ENCODE peak calls at places on chromosome 14, in five cellular contexts. M is tibial nerve; S is CD8-positive, alpha-beta T cell; L is tibial artery; W is A549. A is an unnamed sample.

GRCh38 chr14:20409226-20409625 is 4.1 kb downstream of the TEP1 start:
- DNase-seq in S (no peak), L (no peak), W (no peak), M (no peak), A (no peak)

GRCh38 chr14:97120204-97121120 is 323.3 kb downstream of the VRK1 start:
- DNase-seq in L (no peak), W (no peak), S (peak; percentile 49), M (no peak), A (no peak)

GRCh38 chr14:71076472-71076871 is 169.2 kb downstream of the PCNX1 start:
- DNase-seq in L (no peak), M (no peak), W (no peak), S (no peak), A (no peak)

GRCh38 chr14:81164167-81164774 is 56.5 kb downstream of the GTF2A1 start:
- DNase-seq in W (peak; percentile 82), S (peak; percentile 22), M (peak; percentile 59), L (peak; percentile 52), A (no peak)

GRCh38 chr14:86510503-86510902 is 980.6 kb downstream of the FLRT2 start:
- DNase-seq in L (no peak), M (no peak), S (no peak), W (no peak), A (no peak)

GRCh38 chr14:29042546-29042945 is 276.0 kb downstream of the FOXG1 start:
- DNase-seq in M (no peak), S (no peak), W (no peak), L (no peak), A (no peak)

GRCh38 chr14:104362761-104363605 is 216.6 kb upstream of the C14orf180 start:
- DNase-seq in L (no peak), M (no peak), W (no peak), S (no peak), A (no peak)

GRCh38 chr14:94767321-94767878 is 2.5 kb downstream of the GSC start:
- DNase-seq in W (no peak), M (no peak), S (no peak), L (no peak), A (no peak)

GRCh38 chr14:101074124-101075024 is 170.9 kb upstream of the RTL1 start:
- DNase-seq in W (no peak), M (no peak), L (peak; percentile 10), S (peak; percentile 1), A (no peak)

GRCh38 chr14:90557516-90557915 is 160.7 kb downstream of the CALM1 start:
- DNase-seq in W (no peak), S (no peak), L (no peak), M (no peak), A (no peak)
- H3K27ac ChIP-seq in W (no peak overlapping the region), S (no peak overlapping the region), L (no peak overlapping the region), M (no peak overlapping the region), A (no peak overlapping the region)

GRCh38 chr14:49999826-50000214 is 106.9 kb downstream of the ARF6 start:
- DNase-seq in S (no peak), M (no peak), L (no peak), W (no peak), A (no peak)

GRCh38 chr14:50001146-50001998 is 108.5 kb downstream of the ARF6 start:
- DNase-seq in S (peak; percentile 72), L (peak; percentile 57), M (peak; percentile 45), W (peak; percentile 61), A (no peak)

GRCh38 chr14:49997991-49998390 is 105.1 kb downstream of the ARF6 start:
- DNase-seq in M (no peak), S (no peak), W (no peak), L (no peak), A (no peak)

GRCh38 chr14:50000215-50001145 is 107.6 kb downstream of the ARF6 start:
- DNase-seq in M (peak; percentile 42), S (peak; percentile 79), L (peak; percentile 74), W (peak; percentile 50), A (no peak)

GRCh38 chr14:49999216-49999761 is 106.4 kb downstream of the ARF6 start:
- DNase-seq in S (peak; percentile 79), L (peak; percentile 93), M (peak; percentile 77), W (peak; percentile 77), A (peak; percentile 87)
- H3K4me1 ChIP-seq in S (peaks cover 58% of the 10 kb centered on the region), L (peaks cover 52% of the 10 kb centered on the region), M (peaks cover 31% of the 10 kb centered on the region), W (peaks cover 57% of the 10 kb centered on the region), A (peaks cover 74% of the 10 kb centered on the region)

DNA sequence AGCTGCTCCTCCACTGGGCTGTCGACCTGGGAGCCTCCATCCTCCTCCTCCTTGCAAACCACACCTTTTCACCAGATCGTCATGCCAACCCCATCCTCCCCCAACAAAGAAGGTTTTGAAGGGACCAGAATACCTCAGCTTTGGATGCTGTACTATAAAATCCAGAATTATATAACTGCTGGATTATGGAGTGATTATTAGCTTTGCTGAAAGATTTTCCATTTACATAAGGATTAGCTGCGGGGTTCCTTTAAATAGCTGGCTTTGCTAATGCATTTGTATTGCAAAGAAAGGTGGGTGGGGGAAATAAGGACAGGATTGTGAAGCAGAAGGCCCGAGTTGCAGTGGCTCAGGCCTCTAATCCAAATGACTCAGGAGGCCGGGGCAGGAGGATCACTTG is 36.6 kb downstream of the ESRRB start:
- DNase-seq in M (no peak), L (no peak), S (no peak), W (no peak), A (no peak)
- TF ChIP-seq CTCF in M (no peak), L (no peak), S (no peak), W (no peak), A (no peak)

GRCh38 chr14:102940729-102941362 is 18.4 kb downstream of the AMN start:
- DNase-seq in S (no peak), L (no peak), M (no peak), W (no peak), A (no peak)
- H3K27ac ChIP-seq in S (no peak overlapping the region), L (no peak overlapping the region), M (no peak overlapping the region), W (no peak overlapping the region), A (no peak overlapping the region)

DNA sequence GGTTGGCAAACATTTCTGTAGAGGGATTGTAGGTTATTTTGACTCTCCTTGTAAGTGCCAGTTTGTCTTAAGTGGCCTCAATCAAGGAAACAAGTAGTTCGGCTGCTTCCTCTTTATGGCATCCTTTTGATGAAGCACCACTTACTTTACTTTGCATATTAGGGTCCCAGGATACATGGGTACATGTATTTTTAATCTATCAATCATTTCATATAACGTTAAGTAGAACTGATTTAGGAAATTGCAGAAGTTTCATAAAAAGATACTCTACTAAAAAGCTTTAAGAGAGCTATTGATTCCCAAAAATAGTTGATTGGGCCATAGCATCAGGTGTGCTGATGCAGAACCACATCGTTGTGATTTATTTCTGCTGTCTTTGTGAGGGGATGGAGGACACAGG is 29.5 kb downstream of the PRKCH start:
- DNase-seq in S (no peak), M (no peak), W (no peak), L (no peak), A (no peak)
- H3K4me1 ChIP-seq in S (peaks cover 95% of the 10 kb centered on the region), M (no peaks in the 10 kb centered on the region), W (peaks cover 11% of the 10 kb centered on the region), L (no peaks in the 10 kb centered on the region), A (no peaks in the 10 kb centered on the region)

GRCh38 chr14:33906968-33907367 is 43.9 kb downstream of the EGLN3 start:
- DNase-seq in M (no peak), L (no peak), W (no peak), S (no peak), A (no peak)

GRCh38 chr14:33911046-33911445 is 39.8 kb downstream of the EGLN3 start:
- DNase-seq in S (no peak), W (no peak), M (no peak), L (no peak), A (no peak)

GRCh38 chr14:33904609-33905008 is 46.3 kb downstream of the EGLN3 start:
- DNase-seq in L (no peak), M (no peak), S (no peak), W (no peak), A (no peak)

GRCh38 chr14:33909380-33910084 is 41.3 kb downstream of the EGLN3 start:
- DNase-seq in W (no peak), L (no peak), M (no peak), S (no peak), A (no peak)

GRCh38 chr14:33908540-33909223 is 42.2 kb downstream of the EGLN3 start:
- DNase-seq in S (no peak), M (no peak), L (no peak), W (peak; percentile 7), A (no peak)
- TF ChIP-seq CTCF in S (no peak), M (no peak), L (no peak), W (no peak), A (no peak)

DNA sequence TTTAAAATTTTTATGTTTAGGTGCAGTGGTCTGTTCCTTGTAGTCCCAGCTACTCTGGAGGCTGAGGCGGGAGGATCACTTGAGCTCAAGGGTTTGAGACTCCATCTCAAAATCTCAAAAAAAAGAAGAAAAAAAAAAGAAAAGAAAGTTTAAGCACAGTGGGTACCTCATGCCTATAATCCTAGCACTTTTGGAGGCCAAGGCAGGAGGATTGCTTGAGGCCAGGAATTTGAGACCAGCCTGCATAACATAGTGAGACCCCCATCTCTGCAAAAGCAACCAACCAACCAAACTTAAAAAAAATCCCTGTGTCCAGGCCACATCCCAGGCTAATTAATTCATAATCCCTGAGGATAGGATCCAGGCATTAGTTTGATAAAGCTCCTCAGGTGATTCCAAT is 3.4 kb upstream of the SALL2 start:
- DNase-seq in L (no peak), S (no peak), M (no peak), W (no peak), A (no peak)
- H3K27ac ChIP-seq in L (no peak overlapping the region), S (no peak overlapping the region), M (no peak overlapping the region), W (no peak overlapping the region), A (no peak overlapping the region)

GRCh38 chr14:77037886-77038511 is 9.5 kb upstream of the IRF2BPL start:
- DNase-seq in M (no peak), W (no peak), L (peak; percentile 34), S (peak; percentile 71), A (no peak)
- H3K4me1 ChIP-seq in M (peaks cover 77% of the 10 kb centered on the region), W (peaks cover 73% of the 10 kb centered on the region), L (peaks cover 64% of the 10 kb centered on the region), S (peaks cover 68% of the 10 kb centered on the region), A (peaks cover 59% of the 10 kb centered on the region)

GRCh38 chr14:54493293-54493692 is 4.5 kb upstream of the GMFB start:
- DNase-seq in L (no peak), S (no peak), M (no peak), W (peak; percentile 50), A (no peak)
- TF ChIP-seq CTCF in L (no peak), S (no peak), M (no peak), W (no peak), A (no peak)

GRCh38 chr14:67820428-67820881 is 876 bp downstream of the RAD51B start:
- DNase-seq in M (no peak), S (no peak), L (no peak), W (peak; percentile 21), A (no peak)
- H3K27ac ChIP-seq in M (peak overlapping the region; percentile 84), S (no peak overlapping the region), L (peak overlapping the region; percentile 40), W (peak overlapping the region; percentile 86), A (no peak overlapping the region)

A was measured in thoracic aorta.